ENCODE peak calls at places on chromosome 21, in ten cellular contexts. J, Q, Z, Y, U, I, W, M, H and A are unnamed samples.
A peak's percentile ranks its signal among the peaks of the same experiment; 100 is the strongest.

GRCh38 chr21:20443558-20444155 is 554.6 kb upstream of the NCAM2 start:
- DNase-seq in M (no peak), J (no peak), Y (no peak), Z (no peak), U (no peak), H (no peak), Q (peak; percentile 58), W (no peak), I (no peak), A (no peak)

GRCh38 chr21:34790341-34790740 is 121.5 kb downstream of the CLIC6 start:
- DNase-seq in I (no peak), H (no peak), U (no peak), W (no peak), M (no peak), J (no peak), Q (no peak), Z (no peak), Y (no peak), A (no peak)

GRCh38 chr21:42991992-42992740 is 17.8 kb downstream of the PKNOX1 start:
- DNase-seq in Q (peak; percentile 83), U (no peak), Z (peak; percentile 93), J (peak; percentile 91), H (peak; percentile 60), Y (no peak), M (no peak), W (peak; percentile 61), I (no peak), A (no peak)

GRCh38 chr21:42314616-42315295 is 453 bp downstream of the TFF3 start:
- DNase-seq in H (no peak), J (no peak), Z (no peak), U (no peak), I (no peak), Q (no peak), W (peak; percentile 59), M (no peak), Y (no peak), A (no peak)

GRCh38 chr21:39788383-39788782 is 43.4 kb downstream of the IGSF5 start:
- DNase-seq in H (peak; percentile 85), M (peak; percentile 73), I (no peak), Z (peak; percentile 50), Q (peak; percentile 92), U (peak; percentile 73), Y (no peak), W (peak; percentile 49), J (no peak), A (no peak)

GRCh38 chr21:42062543-42063022 is 8.5 kb upstream of the UMODL1 start:
- DNase-seq in Y (peak; percentile 82), Z (no peak), M (no peak), H (peak; percentile 97), W (peak; percentile 76), J (no peak), U (no peak), I (peak; percentile 79), Q (no peak), A (peak; percentile 53)

GRCh38 chr21:35649186-35649585 is 411.1 kb downstream of the SETD4 start:
- DNase-seq in H (no peak), Q (peak; percentile 8), J (no peak), I (no peak), Z (peak; percentile 56), M (no peak), U (no peak), Y (no peak), W (no peak), A (no peak)

GRCh38 chr21:36753556-36753955 is 54.6 kb downstream of the SIM2 start:
- DNase-seq in Z (peak; percentile 55), Y (no peak), H (no peak), Q (no peak), M (no peak), J (peak; percentile 34), U (no peak), W (no peak), I (no peak), A (no peak)

GRCh38 chr21:26473471-26473870 is 99.6 kb downstream of the CYYR1 start:
- DNase-seq in Q (no peak), Z (no peak), M (no peak), J (no peak), I (no peak), U (no peak), W (no peak), Y (no peak), H (no peak), A (no peak)

GRCh38 chr21:41767606-41768370 is 936 bp upstream of the RIPK4 start:
- DNase-seq in W (no peak), M (no peak), Q (peak; percentile 49), Y (no peak), Z (no peak), H (no peak), J (no peak), U (peak; percentile 44), I (no peak), A (no peak)

GRCh38 chr21:36200089-36200561 is 43.5 kb downstream of the DOP1B start:
- DNase-seq in W (no peak), Z (no peak), Y (no peak), M (no peak), J (no peak), H (peak; percentile 84), U (no peak), I (no peak), Q (peak; percentile 28), A (no peak)

GRCh38 chr21:42107881-42108553 is 36.9 kb downstream of the UMODL1 start:
- DNase-seq in H (peak; percentile 90), Z (peak; percentile 62), U (peak; percentile 90), W (peak; percentile 73), J (peak; percentile 10), I (peak; percentile 69), M (peak; percentile 57), Y (peak; percentile 91), Q (peak; percentile 88), A (peak; percentile 55)

GRCh38 chr21:34865922-34866271 is 183.2 kb downstream of the RUNX1 start:
- DNase-seq in Y (peak; percentile 74), U (no peak), Q (peak; percentile 44), I (no peak), J (no peak), Z (no peak), W (peak; percentile 28), H (peak; percentile 79), M (no peak), A (no peak)

GRCh38 chr21:37369307-37369854 is 2.8 kb downstream of the DYRK1A start:
- DNase-seq in H (no peak), I (no peak), M (no peak), U (no peak), Y (no peak), Q (no peak), W (no peak), J (no peak), Z (no peak), A (no peak)

GRCh38 chr21:42688841-42689371 is 35.5 kb downstream of the PDE9A start:
- DNase-seq in I (no peak), U (no peak), Z (no peak), Y (no peak), M (no peak), Q (no peak), J (no peak), H (peak; percentile 59), W (no peak), A (no peak)

GRCh38 chr21:16193758-16194606 is 464.2 kb downstream of the USP25 start:
- DNase-seq in Z (peak; percentile 88), H (no peak), M (peak; percentile 21), I (no peak), W (peak; percentile 12), U (no peak), Y (no peak), Q (peak; percentile 65), J (peak; percentile 60), A (no peak)
- TF ChIP-seq CTCF in Z (peak; percentile 33), H (no peak), M (no peak), I (no peak), W (no peak), U (no peak), Y (peak; percentile 14), Q (peak; percentile 23), J (peak; percentile 36), A (no peak)

DNA sequence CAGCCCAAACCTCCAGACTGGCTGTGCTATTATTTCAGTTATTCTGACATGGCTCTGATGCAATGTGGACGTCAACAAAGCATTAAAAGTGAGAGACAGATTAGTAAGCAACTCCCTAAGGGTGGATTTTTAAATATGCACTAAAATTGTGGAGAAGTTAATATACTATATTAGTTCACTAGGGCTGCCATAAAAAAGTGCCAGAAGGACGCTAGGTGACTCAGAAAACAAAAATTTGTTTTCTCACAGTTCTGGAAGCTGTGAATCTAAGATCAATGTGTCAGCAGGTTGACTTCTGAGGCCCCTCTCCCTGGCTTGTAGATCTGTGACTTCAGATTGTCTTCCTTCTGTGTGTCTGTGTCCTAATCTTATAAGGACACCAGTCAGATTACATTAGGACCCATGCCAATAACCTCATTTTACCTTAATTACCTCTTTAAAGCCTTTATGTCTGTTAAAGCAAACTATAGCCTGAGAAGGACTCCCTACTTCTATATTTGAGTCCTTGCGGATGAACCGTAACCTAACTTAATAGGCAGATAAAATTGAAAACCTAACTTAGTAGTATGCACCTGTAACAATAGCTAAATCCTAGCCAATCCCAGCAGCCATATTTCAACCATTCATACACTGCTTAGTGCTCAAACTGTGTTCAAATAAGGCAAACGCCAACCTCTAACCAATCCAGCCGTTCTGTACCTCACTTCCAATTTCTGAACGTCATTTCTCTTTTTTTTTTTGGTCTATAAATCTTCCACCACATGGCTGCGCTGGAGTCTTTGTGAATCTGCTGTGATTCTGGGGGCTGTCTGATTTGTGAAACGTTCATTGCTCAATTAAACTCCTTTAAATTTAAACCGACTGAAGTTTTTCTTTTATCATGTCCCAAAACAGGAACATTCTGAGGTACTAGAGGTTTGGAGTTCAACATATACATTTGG is 65.9 kb upstream of the BACH1 start:
- DNase-seq in Y (no peak), J (no peak), Z (peak; percentile 45), W (no peak), U (no peak), Q (peak; percentile 32), H (no peak), I (no peak), M (no peak), A (no peak)
- TF ChIP-seq CTCF in Y (no peak), J (no peak), Z (no peak), W (no peak), U (no peak), Q (no peak), H (no peak), I (peak; percentile 32), M (no peak), A (no peak)

DNA sequence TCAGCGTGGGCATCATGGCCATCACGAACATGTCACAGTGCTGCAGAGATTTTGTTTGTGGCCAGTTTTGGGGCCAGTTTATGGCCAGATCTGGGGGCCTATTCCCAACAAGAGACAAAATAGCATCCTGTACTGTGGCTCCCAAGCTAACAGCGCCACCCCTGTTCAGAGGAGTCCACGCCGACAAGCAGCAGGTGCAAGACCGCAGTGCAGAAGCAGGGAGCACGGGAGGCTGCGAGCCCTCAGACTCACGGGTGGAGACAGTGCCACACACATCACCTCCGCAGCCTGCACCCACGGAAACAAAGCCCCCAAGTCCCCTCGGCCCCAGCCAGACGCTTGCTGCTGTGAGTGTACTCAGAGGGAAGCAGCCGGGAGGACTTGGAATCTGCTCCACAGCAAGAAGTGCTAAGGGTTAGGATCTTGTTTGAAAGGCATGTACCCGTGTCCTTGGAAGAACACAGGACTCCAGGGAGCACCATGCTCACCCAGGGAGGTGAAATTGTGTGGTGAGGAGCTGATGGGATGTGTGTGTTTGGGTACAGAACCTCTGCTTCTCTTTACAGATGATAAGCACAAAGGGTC is 7.1 kb downstream of the TCP10L start:
- DNase-seq in Z (peak; percentile 26), J (no peak), M (peak; percentile 19), H (no peak), W (peak; percentile 34), Y (no peak), I (no peak), Q (no peak), U (no peak), A (no peak)
- TF ChIP-seq CTCF in Z (peak; percentile 48), J (peak; percentile 47), M (no peak), H (no peak), W (peak; percentile 15), Y (peak; percentile 17), I (no peak), Q (peak; percentile 9), U (no peak), A (no peak)

GRCh38 chr21:18725653-18726052 is 322.1 kb upstream of the TMPRSS15 start:
- DNase-seq in Z (no peak), Q (no peak), Y (no peak), U (no peak), I (no peak), J (no peak), H (no peak), W (no peak), M (no peak), A (no peak)
- TF ChIP-seq CTCF in Z (no peak), Q (no peak), Y (no peak), U (no peak), I (no peak), J (no peak), H (no peak), W (no peak), M (no peak), A (no peak)